ENCODE peak calls at places on chromosomes 3 and 15, in four cellular contexts. B is spleen, O is cardiac muscle cell, V is psoas muscle. C is an unnamed sample. For H3K27me3, the result is how much of the 10 kb centered on the place peaks cover.

GRCh38 chr15:65263313-65263712 is 23.4 kb downstream of the PARP16 start:
- DNase-seq in B (no peak), O (no peak), V (no peak), C (no peak)

GRCh38 chr3:54188176-54188791 is 65.9 kb downstream of the CACNA2D3 start:
- DNase-seq in B (no peak), O (peak), V (peak), C (peak)

GRCh38 chr3:157130138-157130880 is 29.6 kb downstream of the CCNL1 start:
- DNase-seq in B (peak), O (peak), V (peak), C (peak)

GRCh38 chr15:69160976-69161877 is 792 bp downstream of the GLCE start:
- DNase-seq in B (peak), O (peak), V (peak), C (peak)

GRCh38 chr3:5057857-5058324 is 64.2 kb upstream of the ARL8B start:
- DNase-seq in B (peak), O (peak), V (peak), C (peak)

GRCh38 chr3:62186967-62187366 is 186.4 kb downstream of the FEZF2 start:
- DNase-seq in B (no peak), O (peak), V (no peak), C (no peak)

GRCh38 chr3:61561374-61562041 is at the start of gene PTPRG:
- DNase-seq in B (peak), O (peak), V (peak), C (peak)

GRCh38 chr15:57476533-57476975 is 100.2 kb downstream of the CGNL1 start:
- DNase-seq in B (no peak), O (no peak), V (no peak), C (no peak)

GRCh38 chr15:78316211-78317077 is 17.0 kb upstream of the SKIC8 start:
- DNase-seq in B (peak), O (no peak), V (no peak), C (no peak)

GRCh38 chr15:68806220-68807105 is 14.2 kb downstream of the ANP32A start:
- DNase-seq in B (no peak), O (no peak), V (no peak), C (no peak)

GRCh38 chr3:50390523-50391177 is 31.3 kb upstream of the TMEM115 start:
- DNase-seq in B (peak), O (no peak), V (peak), C (no peak)

GRCh38 chr3:15486979-15487378 is 34.5 kb downstream of the COLQ start:
- DNase-seq in B (no peak), O (no peak), V (no peak), C (no peak)

GRCh38 chr15:47206358-47206978 is 510.8 kb upstream of the SEMA6D start:
- DNase-seq in B (no peak), O (no peak), V (no peak), C (no peak)

GRCh38 chr15:63256433-63256884 is 20.9 kb upstream of the APH1B start:
- DNase-seq in B (no peak), O (no peak), V (no peak), C (no peak)

GRCh38 chr3:107833046-107833445 is 257.8 kb downstream of the CD47 start:
- DNase-seq in B (no peak), O (peak), V (no peak), C (no peak)

GRCh38 chr3:171150945-171151344 is 124.4 kb upstream of the SLC2A2 start:
- DNase-seq in B (no peak), O (no peak), V (no peak), C (no peak)

GRCh38 chr3:170355738-170356595 is 1.5 kb upstream of the SKIL start:
- DNase-seq in B (peak), O (peak), V (peak), C (no peak)

GRCh38 chr3:183587337-183587736 is 31.8 kb upstream of the KLHL6 start:
- DNase-seq in B (no peak), O (no peak), V (no peak), C (no peak)

GRCh38 chr3:139541156-139541897 is 1.8 kb upstream of the RBP1 start:
- DNase-seq in B (no peak), O (no peak), V (no peak), C (no peak)

GRCh38 chr15:52790166-52790708 is at the start of gene ONECUT1:
- DNase-seq in B (peak), O (peak), V (peak), C (peak)

GRCh38 chr15:99451484-99451883 is 114.3 kb upstream of the MEF2A start:
- DNase-seq in B (no peak), O (no peak), V (no peak), C (no peak)

GRCh38 chr3:143464850-143465249 is 345.3 kb downstream of the CHST2 start:
- DNase-seq in B (no peak), O (no peak), V (peak), C (no peak)

GRCh38 chr3:74599564-74599963 is 14.9 kb downstream of the CNTN3 start:
- DNase-seq in B (no peak), O (no peak), V (no peak), C (no peak)

GRCh38 chr3:47912006-47912504 is 104.2 kb downstream of the MAP4 start:
- DNase-seq in B (no peak), O (no peak), V (no peak), C (no peak)

GRCh38 chr3:51719413-51720025 is 12.7 kb downstream of the GRM2 start:
- DNase-seq in B (no peak), O (no peak), V (no peak), C (no peak)

GRCh38 chr15:83278191-83278590 is 6.3 kb downstream of the BNC1 start:
- DNase-seq in B (no peak), O (no peak), V (no peak), C (no peak)

GRCh38 chr3:106438916-106439315 is 570.1 kb upstream of the CBLB start:
- DNase-seq in B (no peak), O (no peak), V (no peak), C (no peak)

GRCh38 chr3:127082066-127082465 is 99.2 kb downstream of the PLXNA1 start:
- DNase-seq in B (peak), O (no peak), V (no peak), C (no peak)

GRCh38 chr15:70339551-70340517 is 242.1 kb upstream of the TLE3 start:
- DNase-seq in B (no peak), O (no peak), V (peak), C (no peak)

GRCh38 chr15:55289011-55289572 is 521 bp downstream of the RAB27A start:
- DNase-seq in B (peak), O (peak), V (peak), C (peak)

GRCh38 chr3:184755315-184755731 is 43.5 kb upstream of the MAGEF1 start:
- DNase-seq in B (peak), O (no peak), V (no peak), C (no peak)

GRCh38 chr3:66593978-66594377 is 93.2 kb upstream of the LRIG1 start:
- DNase-seq in B (no peak), O (no peak), V (no peak), C (peak)

GRCh38 chr3:160588023-160588422 is 22.7 kb upstream of the KPNA4 start:
- DNase-seq in B (no peak), O (no peak), V (no peak), C (no peak)

GRCh38 chr3:44954962-44955361 is 21.0 kb downstream of the ZDHHC3 start:
- DNase-seq in B (no peak), O (no peak), V (no peak), C (no peak)

GRCh38 chr15:69853572-69853971 is 244.1 kb downstream of the TLE3 start:
- DNase-seq in B (peak), O (peak), V (peak), C (peak)

GRCh38 chr3:177640319-177640997 is 443.2 kb upstream of the TBL1XR1 start:
- DNase-seq in B (no peak), O (no peak), V (no peak), C (no peak)

GRCh38 chr3:169661567-169662214 is 1.8 kb downstream of the MECOM start:
- DNase-seq in B (peak), O (peak), V (peak), C (peak)

GRCh38 chr3:186044973-186045372 is 63.9 kb downstream of the ETV5 start:
- DNase-seq in B (no peak), O (no peak), V (no peak), C (no peak)

GRCh38 chr3:126536126-126536525 is 12.2 kb downstream of the CHST13 start:
- DNase-seq in B (peak), O (no peak), V (no peak), C (no peak)

GRCh38 chr3:35739181-35739809 is 100.0 kb downstream of the ARPP21 start:
- DNase-seq in B (no peak), O (no peak), V (no peak), C (no peak)

GRCh38 chr3:132405188-132405587 is 12.1 kb upstream of the DNAJC13 start:
- DNase-seq in B (no peak), O (no peak), V (no peak), C (no peak)
- H3K27me3 ChIP-seq in B (under half), O (under half), V (under half), C (under half)

GRCh38 chr3:79766474-79767193 is 1.2 kb downstream of the ROBO1 start:
- DNase-seq in B (no peak), O (peak), V (no peak), C (no peak)
- H3K27me3 ChIP-seq in B (under half), O (half or more), V (under half), C (under half)

GRCh38 chr15:48644498-48644826 is 1.0 kb downstream of the FBN1 start:
- DNase-seq in B (no peak), O (no peak), V (peak), C (no peak)
- H3K27me3 ChIP-seq in B (under half), O (under half), V (under half), C (under half)

DNA sequence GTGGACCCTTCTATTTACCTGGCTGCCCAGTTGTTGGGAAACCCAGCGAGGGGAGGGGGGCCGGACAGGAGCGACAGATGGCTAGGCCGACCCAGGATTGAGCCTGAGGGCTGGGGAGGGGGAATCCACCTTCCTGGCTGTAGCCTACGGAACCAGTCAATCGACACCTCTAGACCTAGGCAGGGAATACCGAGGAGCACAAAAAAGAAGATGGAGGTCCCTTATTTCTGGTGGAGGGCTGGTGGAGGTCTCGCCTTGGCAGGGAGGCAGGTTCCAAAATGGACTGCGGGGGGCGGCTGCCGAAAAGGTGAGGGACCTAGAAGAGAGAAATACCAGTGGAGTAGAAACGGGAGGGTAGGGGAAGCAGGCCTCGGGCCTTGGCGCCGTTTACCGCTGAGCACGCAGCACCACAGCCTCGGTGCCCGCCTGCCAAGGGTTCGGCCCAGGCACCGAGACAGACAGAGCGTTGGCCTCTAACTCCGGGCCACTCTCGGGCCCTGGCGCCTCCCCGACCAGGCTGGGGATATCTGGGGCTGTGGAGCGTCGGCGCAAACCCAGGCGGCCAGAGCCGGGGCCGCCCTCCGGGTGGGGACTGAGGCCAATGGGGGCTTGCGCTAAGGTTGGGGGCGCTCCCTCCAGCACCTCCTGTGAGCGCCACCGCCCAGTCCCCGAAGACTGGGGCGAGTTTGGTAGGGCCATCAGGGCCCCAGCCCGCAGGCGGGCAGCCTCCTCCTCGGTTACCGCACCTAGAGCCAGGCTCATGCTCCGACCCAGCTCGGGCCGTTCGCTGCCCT is 1.6 kb downstream of the ANKRD63 start:
- DNase-seq in B (no peak), O (no peak), V (no peak), C (no peak)
- H3K27me3 ChIP-seq in B (under half), O (under half), V (under half), C (under half)

GRCh38 chr15:93830221-93830765 is 401.1 kb upstream of the MCTP2 start:
- DNase-seq in B (no peak), O (no peak), V (no peak), C (no peak)
- H3K27me3 ChIP-seq in B (under half), O (under half), V (under half), C (under half)

GRCh38 chr3:55482496-55483195 is 4.5 kb downstream of the WNT5A start:
- DNase-seq in B (no peak), O (peak), V (no peak), C (no peak)

GRCh38 chr3:55483196-55484095 is 3.7 kb downstream of the WNT5A start:
- DNase-seq in B (no peak), O (peak), V (no peak), C (no peak)

GRCh38 chr3:55484191-55484644 is 2.9 kb downstream of the WNT5A start:
- DNase-seq in B (no peak), O (peak), V (no peak), C (no peak)

GRCh38 chr3:55481067-55481917 is 5.8 kb downstream of the WNT5A start:
- DNase-seq in B (no peak), O (peak), V (peak), C (no peak)

DNA sequence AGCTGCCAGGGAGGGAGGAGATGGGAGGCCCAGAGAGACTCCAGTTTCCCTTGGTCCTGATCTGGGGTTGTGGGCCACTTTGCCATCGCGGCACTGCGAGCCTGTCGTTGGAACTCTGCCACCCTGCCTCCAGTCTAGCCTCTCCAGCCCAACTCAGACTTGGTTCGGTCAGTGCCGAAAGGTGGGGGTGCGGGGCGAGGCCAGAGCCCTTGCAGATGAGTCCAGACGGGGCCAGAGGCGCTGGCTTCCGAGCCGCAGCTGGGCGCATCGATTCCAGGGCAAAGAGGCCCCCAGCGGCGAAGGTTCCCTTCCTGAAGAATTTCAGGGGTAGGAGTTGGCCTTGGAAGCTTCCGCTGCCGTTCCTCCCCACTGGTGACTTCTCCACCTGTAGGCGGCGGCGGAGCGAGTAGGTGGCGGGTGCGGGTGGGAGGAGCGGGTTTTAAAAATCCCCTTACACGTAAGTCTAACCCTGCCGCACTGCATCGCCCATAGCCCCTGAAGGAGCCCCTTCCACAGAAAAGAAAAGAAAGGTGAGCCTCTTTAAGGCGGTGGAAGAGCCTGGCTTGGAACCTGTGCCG is 5.1 kb downstream of the WNT5A start:
- DNase-seq in B (no peak), O (peak), V (peak), C (no peak)
- H3K27me3 ChIP-seq in B (under half), O (under half), V (under half), C (under half)

GRCh38 chr15:45126535-45127158 is 3.0 kb downstream of the DUOXA1 start:
- DNase-seq in B (no peak), O (peak), V (no peak), C (peak)

GRCh38 chr15:45128971-45129639 is 574 bp downstream of the DUOXA1 start:
- DNase-seq in B (no peak), O (no peak), V (no peak), C (no peak)

GRCh38 chr15:45131510-45131909 is 1.7 kb downstream of the DUOX1 start:
- DNase-seq in B (no peak), O (no peak), V (no peak), C (no peak)

GRCh38 chr15:45130291-45131000 is 652 bp downstream of the DUOX1 start:
- DNase-seq in B (no peak), O (no peak), V (no peak), C (no peak)

DNA sequence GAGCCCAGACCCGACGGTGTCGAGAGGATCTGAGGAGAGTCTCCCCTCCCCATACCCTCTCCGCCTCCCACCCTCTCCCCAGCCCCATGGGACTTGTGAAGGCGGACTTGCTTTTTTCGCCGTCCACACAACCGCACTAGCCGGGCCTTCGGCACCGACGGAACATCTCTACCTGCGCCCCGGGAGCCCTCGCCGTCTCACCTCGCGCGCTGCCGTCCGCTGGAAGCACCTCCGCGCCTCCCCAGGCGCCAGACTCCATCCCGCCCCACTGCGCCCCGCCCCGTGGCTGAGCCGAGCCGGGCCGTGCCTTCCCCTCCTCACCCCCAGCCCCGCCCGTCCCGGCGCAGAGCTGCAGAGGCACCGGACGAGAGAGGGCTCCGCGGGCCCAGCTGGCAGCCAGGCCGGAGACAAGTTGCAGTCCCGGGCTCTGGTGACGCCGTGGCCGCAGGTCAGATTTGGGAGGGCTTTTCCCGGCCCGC is at the start of the genes DUOX1 and DUOXA1:
- DNase-seq in B (peak), O (peak), V (peak), C (no peak)
- H3K27me3 ChIP-seq in B (under half), O (half or more), V (under half), C (under half)

GRCh38 chr3:123416173-123416572 is 32.7 kb downstream of the ADCY5 start:
- DNase-seq in B (peak), O (no peak), V (no peak), C (no peak)

GRCh38 chr3:123419850-123420292 is 29.0 kb downstream of the ADCY5 start:
- DNase-seq in B (no peak), O (no peak), V (no peak), C (no peak)

GRCh38 chr3:123414958-123415792 is 33.7 kb downstream of the ADCY5 start:
- DNase-seq in B (peak), O (no peak), V (no peak), C (no peak)

GRCh38 chr3:123419156-123419849 is 29.6 kb downstream of the ADCY5 start:
- DNase-seq in B (peak), O (no peak), V (no peak), C (no peak)

GRCh38 chr3:123416647-123417046 is 32.2 kb downstream of the ADCY5 start:
- DNase-seq in B (peak), O (no peak), V (no peak), C (no peak)
- H3K27me3 ChIP-seq in B (under half), O (under half), V (under half), C (under half)